ENCODE peak calls at places on chromosomes 5 and 9, in five cellular contexts. C is stomach, K is heart left ventricle, R is body of pancreas, P is sigmoid colon. W is an unnamed sample.

GRCh38 chr9:112322701-112323377 is 10.6 kb downstream of the PTBP3 start:
- DNase-seq in K (no peak), C (no peak), P (no peak), R (no peak), W (no peak)

GRCh38 chr5:73899055-73899454 is 273.1 kb downstream of the ARHGEF28 start:
- DNase-seq in C (no peak), P (no peak), R (no peak), K (no peak), W (no peak)

GRCh38 chr5:54537720-54538119 is 20.2 kb downstream of the SNX18 start:
- DNase-seq in C (no peak), K (no peak), R (no peak), P (no peak), W (no peak)

GRCh38 chr5:124453221-124454032 is 293.0 kb downstream of the ZNF608 start:
- DNase-seq in P (no peak), K (no peak), C (no peak), R (no peak), W (no peak)

GRCh38 chr5:141084487-141084989 is 9.9 kb upstream of the PCDHB2 start:
- DNase-seq in R (peak; percentile 56), P (no peak), K (no peak), C (no peak), W (no peak)

GRCh38 chr5:95730730-95731570 is at the start of gene RHOBTB3:
- DNase-seq in R (peak; percentile 94), P (peak; percentile 96), C (peak; percentile 85), K (peak; percentile 92), W (peak; percentile 88)

GRCh38 chr5:15938961-15939360 is 240.6 kb downstream of the MARCHF11 start:
- DNase-seq in P (no peak), R (no peak), K (no peak), C (no peak), W (no peak)

GRCh38 chr9:19913151-19913550 is 124.3 kb upstream of the SLC24A2 start:
- DNase-seq in C (no peak), K (no peak), P (no peak), R (no peak), W (no peak)

GRCh38 chr5:98784411-98784810 is 10.9 kb downstream of the RGMB start:
- DNase-seq in K (no peak), P (no peak), R (no peak), C (no peak), W (no peak)

GRCh38 chr9:36847781-36848673 is 186.0 kb downstream of the PAX5 start:
- DNase-seq in P (no peak), K (no peak), R (no peak), C (no peak), W (no peak)

GRCh38 chr9:35842020-35842745 is 13.2 kb downstream of the TMEM8B start:
- DNase-seq in C (no peak), R (no peak), K (no peak), P (peak; percentile 57), W (no peak)

GRCh38 chr5:96687812-96688453 is 25.8 kb downstream of the CAST start:
- DNase-seq in P (no peak), K (no peak), C (no peak), R (no peak), W (no peak)

GRCh38 chr5:3452622-3453021 is 143.0 kb upstream of the IRX1 start:
- DNase-seq in C (no peak), R (no peak), K (no peak), P (no peak), W (no peak)

GRCh38 chr5:16674750-16675149 is 58.0 kb upstream of the RETREG1 start:
- DNase-seq in K (no peak), C (peak; percentile 39), P (no peak), R (no peak), W (peak; percentile 36)

GRCh38 chr5:113202904-113203716 is 226.5 kb downstream of the DCP2 start:
- DNase-seq in K (peak; percentile 78), C (peak; percentile 67), R (no peak), P (peak; percentile 66), W (peak; percentile 79)

GRCh38 chr5:126354857-126355731 is 68.1 kb upstream of the GRAMD2B start:
- DNase-seq in P (no peak), R (no peak), C (no peak), K (no peak), W (no peak)

GRCh38 chr5:132490484-132491367 is at the start of gene IRF1:
- DNase-seq in P (peak; percentile 98), C (peak; percentile 97), R (peak; percentile 96), K (peak; percentile 98), W (peak; percentile 97)

GRCh38 chr9:86324308-86324707 is 29.9 kb downstream of the TUT7 start:
- DNase-seq in P (no peak), K (no peak), C (no peak), R (no peak), W (no peak)

GRCh38 chr5:146007270-146007669 is 70.9 kb downstream of the SH3RF2 start:
- DNase-seq in K (no peak), C (no peak), P (no peak), R (no peak), W (no peak)

GRCh38 chr5:16531063-16531667 is 65.6 kb upstream of the ZNF622 start:
- DNase-seq in C (no peak), P (no peak), R (no peak), K (no peak), W (no peak)

GRCh38 chr9:85156652-85157051 is 487.1 kb downstream of the NTRK2 start:
- DNase-seq in C (no peak), K (no peak), P (no peak), R (no peak), W (no peak)

GRCh38 chr9:132784286-132784820 is 93.7 kb downstream of the AK8 start:
- DNase-seq in C (no peak), P (no peak), R (no peak), K (no peak), W (no peak)

GRCh38 chr9:26882154-26882553 is 10.4 kb downstream of the CAAP1 start:
- DNase-seq in P (no peak), C (no peak), K (no peak), R (no peak), W (no peak)

DNA sequence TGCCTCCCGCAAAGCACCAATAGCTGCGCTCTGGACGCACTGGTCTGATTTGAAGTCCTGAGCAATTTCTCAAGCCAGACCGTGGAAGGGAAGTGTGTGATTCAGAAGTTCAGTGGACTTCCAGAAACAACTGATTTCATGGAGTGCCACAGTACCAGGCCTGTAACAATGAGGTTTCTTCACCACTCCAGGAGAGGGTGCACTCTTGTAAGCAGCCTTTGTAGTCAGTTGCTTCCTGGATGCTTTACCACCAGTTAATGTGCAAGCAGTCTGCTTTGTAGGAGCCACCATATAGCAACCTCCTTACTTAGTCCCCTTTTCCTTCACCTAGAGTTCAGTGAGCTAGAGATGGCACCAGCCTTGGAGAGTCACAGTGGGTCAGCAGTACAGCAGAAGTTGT is 12.3 kb downstream of the CAAP1 start:
- DNase-seq in R (no peak), K (no peak), P (no peak), C (no peak), W (no peak)
- TF ChIP-seq POLR2A in R (no peak), K (no peak), P (no peak), C (no peak), W (no peak)

DNA sequence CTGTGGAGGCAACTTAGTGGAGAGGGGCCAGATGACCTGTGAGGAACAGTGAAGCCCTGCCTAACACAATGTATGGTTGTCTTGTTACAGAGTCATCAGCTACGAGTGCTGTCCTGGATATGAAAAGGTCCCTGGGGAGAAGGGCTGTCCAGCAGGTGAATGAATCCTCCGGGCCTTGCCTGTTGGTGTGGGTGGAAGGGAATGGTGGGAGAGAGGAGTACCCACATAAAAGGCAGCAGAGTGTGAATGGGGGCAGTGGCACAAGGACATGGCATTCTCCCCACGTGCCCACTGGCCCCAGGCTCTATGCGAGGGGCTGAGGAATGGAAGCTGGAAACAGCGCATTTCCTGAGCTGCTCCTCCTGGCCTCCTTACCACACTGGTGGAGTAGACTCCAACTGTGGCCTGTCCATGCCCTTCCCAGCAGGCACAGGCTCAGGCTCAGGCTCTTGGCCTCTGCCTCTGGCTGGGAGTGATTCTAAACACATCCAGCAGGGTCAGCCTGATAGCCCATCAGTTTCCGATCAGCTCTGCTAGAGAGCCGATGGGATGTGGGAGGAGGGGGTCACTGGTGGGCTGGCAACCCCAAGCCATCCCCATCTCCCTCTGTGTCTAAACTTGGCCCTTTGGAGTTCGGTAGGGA is 15.3 kb downstream of the TGFBI start:
- DNase-seq in R (no peak), K (no peak), C (no peak), P (peak; percentile 37), W (no peak)
- H3K4me1 ChIP-seq in R (no peaks in the 10 kb centered on the region), K (peaks cover 37% of the 10 kb centered on the region), C (peaks cover 19% of the 10 kb centered on the region), P (peaks cover 8% of the 10 kb centered on the region), W (no peaks in the 10 kb centered on the region)

GRCh38 chr5:78984020-78984610 is 995 bp downstream of the ARSB start:
- DNase-seq in C (no peak), R (no peak), P (no peak), K (no peak), W (no peak)

GRCh38 chr5:78985407-78986223 is 505 bp upstream of the ARSB start:
- DNase-seq in R (peak; percentile 51), K (no peak), C (peak; percentile 49), P (peak; percentile 68), W (no peak)

GRCh38 chr5:78983601-78984000 is 1.5 kb downstream of the ARSB start:
- DNase-seq in K (no peak), P (no peak), R (no peak), C (no peak), W (no peak)

GRCh38 chr5:78989080-78989479 is 4.0 kb upstream of the ARSB start:
- DNase-seq in R (no peak), P (no peak), K (no peak), C (no peak), W (no peak)

GRCh38 chr5:78984611-78985406 is at the start of gene ARSB:
- DNase-seq in C (peak; percentile 88), K (peak; percentile 92), P (peak; percentile 93), R (peak; percentile 87), W (peak; percentile 83)
- TF ChIP-seq POLR2A in C (no peak), K (no peak), P (no peak), R (peak; percentile 86), W (peak; percentile 35)

GRCh38 chr5:149048806-149049205 is 14.1 kb downstream of the SH3TC2 start:
- DNase-seq in C (no peak), P (no peak), R (no peak), K (no peak), W (no peak)
- H3K4me1 ChIP-seq in C (peaks cover 4% of the 10 kb centered on the region), P (peaks cover 12% of the 10 kb centered on the region), R (no peaks in the 10 kb centered on the region), K (peaks cover 7% of the 10 kb centered on the region), W (no peaks in the 10 kb centered on the region)

W was measured in prostate gland.